ENCODE peak calls at places on chromosomes 1 and 21, in six cellular contexts. One of them, this sample, is unnamed.

GRCh38 chr1:8424539-8425116 is 106.7 kb downstream of the SLC45A1 start:
- DNase-seq in glutamatergic neuron: no peak
- DNase-seq in occipital lobe: no peak
- DNase-seq in NCI-H2029: no peak
- DNase-seq in NCI-H1092 treated with DMSO at 0.1 percent for 48 hours: peak; percentile 12
- DNase-seq in BE2C: no peak
- DNase-seq in this sample: peak; percentile 46

GRCh38 chr1:192580351-192580962 is 4.9 kb downstream of the RGS1 start:
- DNase-seq in NCI-H1092 treated with DMSO at 0.1 percent for 48 hours: no peak
- DNase-seq in BE2C: peak; percentile 14
- DNase-seq in NCI-H2029: no peak
- DNase-seq in glutamatergic neuron: no peak
- DNase-seq in occipital lobe: no peak
- DNase-seq in this sample: no peak

GRCh38 chr1:197526736-197527371 is 248.4 kb downstream of the DENND1B start:
- DNase-seq in NCI-H1092 treated with DMSO at 0.1 percent for 48 hours: peak; percentile 42
- DNase-seq in glutamatergic neuron: no peak
- DNase-seq in NCI-H2029: peak; percentile 3
- DNase-seq in occipital lobe: no peak
- DNase-seq in BE2C: no peak
- DNase-seq in this sample: no peak

GRCh38 chr1:29984544-29985375 is 738.6 kb downstream of the MATN1 start:
- DNase-seq in glutamatergic neuron: no peak
- DNase-seq in BE2C: no peak
- DNase-seq in NCI-H1092 treated with DMSO at 0.1 percent for 48 hours: no peak
- DNase-seq in occipital lobe: no peak
- DNase-seq in NCI-H2029: no peak
- DNase-seq in this sample: no peak

GRCh38 chr1:99645699-99646531 is at the start of gene PALMD:
- DNase-seq in occipital lobe: no peak
- DNase-seq in glutamatergic neuron: peak; percentile 39
- DNase-seq in NCI-H2029: peak; percentile 74
- DNase-seq in BE2C: peak; percentile 78
- DNase-seq in NCI-H1092 treated with DMSO at 0.1 percent for 48 hours: no peak
- DNase-seq in this sample: no peak

GRCh38 chr1:159853417-159853816 is 9.0 kb downstream of the VSIG8 start:
- DNase-seq in BE2C: no peak
- DNase-seq in NCI-H2029: no peak
- DNase-seq in NCI-H1092 treated with DMSO at 0.1 percent for 48 hours: no peak
- DNase-seq in glutamatergic neuron: no peak
- DNase-seq in occipital lobe: no peak
- DNase-seq in this sample: no peak

GRCh38 chr1:211859405-211859804 is 28.8 kb upstream of the LPGAT1 start:
- DNase-seq in glutamatergic neuron: no peak
- DNase-seq in NCI-H1092 treated with DMSO at 0.1 percent for 48 hours: no peak
- DNase-seq in NCI-H2029: no peak
- DNase-seq in occipital lobe: no peak
- DNase-seq in BE2C: no peak
- DNase-seq in this sample: no peak

GRCh38 chr1:156493749-156494148 is 6.8 kb downstream of the MEF2D start:
- DNase-seq in BE2C: no peak
- DNase-seq in NCI-H1092 treated with DMSO at 0.1 percent for 48 hours: no peak
- DNase-seq in glutamatergic neuron: no peak
- DNase-seq in NCI-H2029: no peak
- DNase-seq in occipital lobe: no peak
- DNase-seq in this sample: no peak

GRCh38 chr1:46415514-46415913 is 21.4 kb downstream of the FAAH start:
- DNase-seq in NCI-H1092 treated with DMSO at 0.1 percent for 48 hours: no peak
- DNase-seq in glutamatergic neuron: no peak
- DNase-seq in occipital lobe: no peak
- DNase-seq in BE2C: no peak
- DNase-seq in NCI-H2029: no peak
- DNase-seq in this sample: no peak

GRCh38 chr1:67556297-67556900 is 126.2 kb upstream of the SERBP1 start:
- DNase-seq in occipital lobe: no peak
- DNase-seq in NCI-H1092 treated with DMSO at 0.1 percent for 48 hours: no peak
- DNase-seq in NCI-H2029: no peak
- DNase-seq in BE2C: no peak
- DNase-seq in glutamatergic neuron: no peak
- DNase-seq in this sample: no peak

GRCh38 chr1:5982868-5983267 is 9.4 kb downstream of the NPHP4 start:
- DNase-seq in NCI-H1092 treated with DMSO at 0.1 percent for 48 hours: no peak
- DNase-seq in occipital lobe: no peak
- DNase-seq in BE2C: no peak
- DNase-seq in NCI-H2029: no peak
- DNase-seq in glutamatergic neuron: no peak
- DNase-seq in this sample: no peak

GRCh38 chr1:208437416-208437815 is 193.2 kb upstream of the PLXNA2 start:
- DNase-seq in NCI-H2029: no peak
- DNase-seq in BE2C: no peak
- DNase-seq in occipital lobe: no peak
- DNase-seq in NCI-H1092 treated with DMSO at 0.1 percent for 48 hours: no peak
- DNase-seq in glutamatergic neuron: no peak
- DNase-seq in this sample: no peak

GRCh38 chr1:155166373-155167165 is 6.5 kb downstream of the KRTCAP2 start:
- DNase-seq in NCI-H2029: no peak
- DNase-seq in BE2C: peak; percentile 61
- DNase-seq in occipital lobe: no peak
- DNase-seq in NCI-H1092 treated with DMSO at 0.1 percent for 48 hours: no peak
- DNase-seq in glutamatergic neuron: peak; percentile 64
- DNase-seq in this sample: no peak

GRCh38 chr1:47231314-47232186 is 475 bp downstream of the TAL1 start:
- DNase-seq in glutamatergic neuron: no peak
- DNase-seq in NCI-H2029: no peak
- DNase-seq in NCI-H1092 treated with DMSO at 0.1 percent for 48 hours: no peak
- DNase-seq in occipital lobe: no peak
- DNase-seq in BE2C: no peak
- DNase-seq in this sample: peak; percentile 15

GRCh38 chr21:38925923-38926322 is 120.2 kb downstream of the ETS2 start:
- DNase-seq in occipital lobe: peak; percentile 15
- DNase-seq in BE2C: no peak
- DNase-seq in glutamatergic neuron: no peak
- DNase-seq in NCI-H2029: no peak
- DNase-seq in NCI-H1092 treated with DMSO at 0.1 percent for 48 hours: peak; percentile 55
- DNase-seq in this sample: no peak

GRCh38 chr1:219990782-219991510 is 55.4 kb downstream of the EPRS1 start:
- DNase-seq in NCI-H1092 treated with DMSO at 0.1 percent for 48 hours: peak; percentile 60
- DNase-seq in NCI-H2029: peak; percentile 2
- DNase-seq in BE2C: no peak
- DNase-seq in glutamatergic neuron: no peak
- DNase-seq in occipital lobe: no peak
- DNase-seq in this sample: no peak

GRCh38 chr1:101108123-101108522 is 82.5 kb upstream of the DPH5 start:
- DNase-seq in occipital lobe: no peak
- DNase-seq in BE2C: no peak
- DNase-seq in NCI-H2029: no peak
- DNase-seq in NCI-H1092 treated with DMSO at 0.1 percent for 48 hours: no peak
- DNase-seq in glutamatergic neuron: no peak
- DNase-seq in this sample: no peak

GRCh38 chr1:7613106-7613850 is 157.8 kb upstream of the VAMP3 start:
- DNase-seq in BE2C: no peak
- DNase-seq in occipital lobe: peak; percentile 63
- DNase-seq in NCI-H2029: no peak
- DNase-seq in glutamatergic neuron: no peak
- DNase-seq in NCI-H1092 treated with DMSO at 0.1 percent for 48 hours: no peak
- DNase-seq in this sample: no peak

GRCh38 chr1:29425656-29426055 is 189.3 kb downstream of the PTPRU start:
- DNase-seq in glutamatergic neuron: no peak
- DNase-seq in occipital lobe: no peak
- DNase-seq in NCI-H2029: no peak
- DNase-seq in BE2C: no peak
- DNase-seq in NCI-H1092 treated with DMSO at 0.1 percent for 48 hours: no peak
- DNase-seq in this sample: no peak

GRCh38 chr1:107514841-107515240 is 374.0 kb downstream of the NTNG1 start:
- DNase-seq in occipital lobe: no peak
- DNase-seq in BE2C: no peak
- DNase-seq in NCI-H1092 treated with DMSO at 0.1 percent for 48 hours: no peak
- DNase-seq in glutamatergic neuron: no peak
- DNase-seq in NCI-H2029: no peak
- DNase-seq in this sample: no peak

GRCh38 chr1:21294266-21295058 is 4.2 kb upstream of the ECE1 start:
- DNase-seq in NCI-H1092 treated with DMSO at 0.1 percent for 48 hours: no peak
- DNase-seq in occipital lobe: no peak
- DNase-seq in BE2C: no peak
- DNase-seq in NCI-H2029: no peak
- DNase-seq in glutamatergic neuron: no peak
- DNase-seq in this sample: peak; percentile 97

GRCh38 chr1:101820080-101820479 is 176.6 kb downstream of the OLFM3 start:
- DNase-seq in occipital lobe: no peak
- DNase-seq in NCI-H2029: no peak
- DNase-seq in BE2C: peak; percentile 48
- DNase-seq in glutamatergic neuron: no peak
- DNase-seq in NCI-H1092 treated with DMSO at 0.1 percent for 48 hours: peak; percentile 33
- DNase-seq in this sample: no peak

GRCh38 chr1:166489670-166490436 is 323.1 kb upstream of the FAM78B start:
- DNase-seq in BE2C: peak; percentile 8
- DNase-seq in glutamatergic neuron: no peak
- DNase-seq in NCI-H2029: peak; percentile 21
- DNase-seq in occipital lobe: no peak
- DNase-seq in NCI-H1092 treated with DMSO at 0.1 percent for 48 hours: peak; percentile 41
- DNase-seq in this sample: peak; percentile 70

GRCh38 chr1:167518331-167518700 is at the start of gene CD247:
- DNase-seq in NCI-H1092 treated with DMSO at 0.1 percent for 48 hours: no peak
- DNase-seq in glutamatergic neuron: no peak
- DNase-seq in occipital lobe: no peak
- DNase-seq in NCI-H2029: no peak
- DNase-seq in BE2C: no peak
- DNase-seq in this sample: no peak